ENCODE peak calls at places on chromosomes 13 and 19, in eight cellular contexts. W is adrenal gland, C is AG09309, D is mammary epithelial cell, A is tibial nerve, B is GM23338, M is body of pancreas, H is epithelial cell of esophagus. U is an unnamed sample.
A peak's percentile ranks its signal among the peaks of the same experiment; 100 is the strongest.

GRCh38 chr19:13847900-13848677 is 28.8 kb upstream of the NANOS3 start:
- DNase-seq in W (no peak), C (no peak), D (no peak), A (no peak), B (no peak), M (no peak), H (no peak), U (no peak)

GRCh38 chr19:17358395-17358794 is 18.7 kb downstream of the PLVAP start:
- DNase-seq in W (no peak), C (no peak), D (no peak), A (no peak), B (no peak), M (no peak), H (no peak), U (no peak)

GRCh38 chr19:39397360-39398296 is 6.5 kb downstream of the MED29 start:
- DNase-seq in W (peak; percentile 88), C (no peak), D (peak; percentile 75), A (peak; percentile 95), B (peak; percentile 93), M (peak; percentile 93), H (peak; percentile 90), U (no peak)

GRCh38 chr13:47146991-47147783 is 250.3 kb upstream of the HTR2A start:
- DNase-seq in W (no peak), C (no peak), D (no peak), A (no peak), B (no peak), M (no peak), H (no peak), U (no peak)

GRCh38 chr13:84455143-84455905 is 573.0 kb upstream of the SLITRK1 start:
- DNase-seq in W (no peak), C (no peak), D (no peak), A (no peak), B (peak; percentile 20), M (no peak), H (peak; percentile 51), U (no peak)

GRCh38 chr19:1008268-1009042 is 8.2 kb downstream of the GRIN3B start:
- DNase-seq in W (no peak), C (no peak), D (no peak), A (no peak), B (no peak), M (no peak), H (no peak), U (no peak)

GRCh38 chr19:17296278-17296677 is 6.9 kb downstream of the ABHD8 start:
- DNase-seq in W (peak; percentile 73), C (no peak), D (peak; percentile 50), A (no peak), B (no peak), M (no peak), H (peak; percentile 71), U (no peak)

GRCh38 chr19:13153627-13154240 is 3.5 kb downstream of the IER2 start:
- DNase-seq in W (peak; percentile 50), C (no peak), D (no peak), A (no peak), B (peak; percentile 61), M (peak; percentile 60), H (no peak), U (no peak)

GRCh38 chr13:44040070-44040753 is 160.5 kb downstream of the LACC1 start:
- DNase-seq in W (no peak), C (no peak), D (no peak), A (no peak), B (no peak), M (no peak), H (peak; percentile 32), U (no peak)

GRCh38 chr19:518292-519231 is 11.3 kb downstream of the TPGS1 start:
- DNase-seq in W (no peak), C (no peak), D (no peak), A (no peak), B (peak; percentile 87), M (no peak), H (peak; percentile 43), U (no peak)

GRCh38 chr13:32473650-32474049 is 45.7 kb upstream of the N4BP2L1 start:
- DNase-seq in W (no peak), C (no peak), D (no peak), A (no peak), B (no peak), M (no peak), H (no peak), U (no peak)

GRCh38 chr19:58394821-58395219 is 636 bp upstream of the RNF225 start:
- DNase-seq in W (no peak), C (no peak), D (no peak), A (no peak), B (no peak), M (no peak), H (peak; percentile 54), U (no peak)

GRCh38 chr19:34995551-34995950 is 4.6 kb upstream of the GRAMD1A start:
- DNase-seq in W (no peak), C (no peak), D (no peak), A (no peak), B (no peak), M (no peak), H (no peak), U (no peak)

GRCh38 chr19:48308695-48309586 is 16.4 kb upstream of the EMP3 start:
- DNase-seq in W (no peak), C (no peak), D (no peak), A (no peak), B (peak; percentile 61), M (no peak), H (peak; percentile 36), U (no peak)

GRCh38 chr19:6793411-6793810 is 20.9 kb downstream of the VAV1 start:
- DNase-seq in W (no peak), C (no peak), D (no peak), A (no peak), B (no peak), M (no peak), H (no peak), U (no peak)

GRCh38 chr13:97977376-97977705 is 23.9 kb downstream of the IPO5 start:
- DNase-seq in W (no peak), C (no peak), D (no peak), A (no peak), B (no peak), M (no peak), H (no peak), U (no peak)

GRCh38 chr19:15337202-15337601 is 4.9 kb upstream of the BRD4 start:
- DNase-seq in W (no peak), C (peak; percentile 40), D (no peak), A (no peak), B (no peak), M (no peak), H (no peak), U (no peak)

GRCh38 chr19:3544742-3545668 is 6.0 kb downstream of the TEKTIP1 start:
- DNase-seq in W (peak; percentile 73), C (no peak), D (peak; percentile 83), A (peak; percentile 74), B (peak; percentile 76), M (peak; percentile 79), H (peak; percentile 79), U (no peak)

GRCh38 chr19:3547767-3548282 is 8.9 kb downstream of the TEKTIP1 start:
- DNase-seq in W (no peak), C (no peak), D (no peak), A (no peak), B (no peak), M (no peak), H (no peak), U (no peak)

GRCh38 chr19:3545669-3546034 is 6.7 kb downstream of the TEKTIP1 start:
- DNase-seq in W (no peak), C (no peak), D (no peak), A (no peak), B (no peak), M (no peak), H (no peak), U (no peak)

GRCh38 chr19:3547301-3547731 is 8.3 kb downstream of the TEKTIP1 start:
- DNase-seq in W (no peak), C (no peak), D (no peak), A (no peak), B (no peak), M (no peak), H (no peak), U (no peak)

DNA sequence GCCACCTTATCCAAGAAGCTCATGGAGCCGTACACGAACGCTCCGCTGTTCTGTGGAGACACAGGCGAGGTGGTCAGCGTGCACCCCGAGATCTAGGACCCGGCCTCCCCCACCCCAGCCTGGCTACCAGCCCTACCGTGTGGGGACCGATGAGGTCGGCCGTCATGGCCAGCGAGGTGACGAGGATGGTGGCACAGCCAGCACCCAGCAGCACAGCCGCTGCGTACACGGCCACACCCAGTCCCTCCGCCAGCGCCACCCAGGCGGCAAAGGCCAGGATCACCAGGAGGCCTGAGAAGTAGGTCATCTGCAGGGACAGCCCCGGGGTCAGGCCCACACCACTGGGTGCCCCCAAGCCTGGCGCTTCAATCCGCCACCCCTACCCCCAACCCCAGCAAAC is 7.1 kb downstream of the TEKTIP1 start:
- DNase-seq in W (no peak), C (no peak), D (no peak), A (no peak), B (no peak), M (no peak), H (no peak), U (no peak)
- TF ChIP-seq CTCF in W (no peak), C (no peak), D (no peak), A (no peak), B (no peak), M (no peak), H (no peak), U (no peak)

DNA sequence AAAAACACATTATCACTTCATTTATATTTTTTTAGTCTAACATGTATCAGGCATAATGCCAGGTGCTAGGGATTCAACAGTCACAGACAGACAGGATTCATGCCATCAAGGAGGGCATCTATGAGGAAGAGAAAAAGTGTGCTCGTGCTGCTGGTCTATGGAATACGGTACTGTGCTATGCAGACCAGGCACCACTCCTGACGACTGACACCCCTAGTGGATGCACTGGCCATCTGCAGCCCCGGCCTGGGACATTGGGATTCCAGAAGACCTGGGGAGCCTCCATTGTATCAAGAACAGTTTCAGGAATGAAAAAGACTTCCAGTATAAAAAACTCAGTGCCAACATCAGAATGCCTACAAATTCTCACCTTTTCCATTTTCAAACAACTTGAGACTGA is 94.0 kb downstream of the KLF12 start:
- DNase-seq in W (no peak), C (no peak), D (no peak), A (no peak), B (peak; percentile 91), M (peak; percentile 17), H (peak; percentile 45), U (no peak)
- TF ChIP-seq CTCF in W (peak; percentile 15), C (peak; percentile 57), D (peak; percentile 55), A (peak; percentile 52), B (peak; percentile 82), M (no peak), H (peak; percentile 66), U (peak; percentile 67)

GRCh38 chr13:41587490-41587889 is 130.1 kb downstream of the RGCC start:
- DNase-seq in W (no peak), C (no peak), D (no peak), A (no peak), B (peak; percentile 64), M (no peak), H (no peak), U (no peak)
- TF ChIP-seq CTCF in W (no peak), C (no peak), D (no peak), A (no peak), B (peak; percentile 33), M (no peak), H (no peak), U (no peak)

DNA sequence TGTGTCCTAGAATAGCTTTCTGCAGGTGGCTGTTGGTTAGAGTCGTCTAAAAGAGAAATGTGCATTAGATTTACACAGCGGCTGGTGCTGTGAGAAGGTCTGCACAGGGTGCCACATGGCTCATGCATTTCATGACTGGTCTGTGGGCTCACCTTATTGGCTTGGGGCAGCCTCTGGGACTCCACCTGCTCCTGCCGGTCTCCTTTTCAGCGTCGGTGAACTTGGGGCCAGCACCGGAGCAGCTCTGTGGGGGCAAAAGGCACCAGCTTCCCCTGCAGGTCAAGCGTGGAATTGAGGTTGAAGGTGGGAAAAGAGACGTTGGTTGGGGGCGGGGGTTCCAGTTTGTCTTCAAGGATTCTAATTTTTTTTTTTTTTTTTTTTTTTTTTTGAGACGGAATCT is 3.1 kb upstream of the PNMA8C start:
- DNase-seq in W (no peak), C (no peak), D (no peak), A (no peak), B (peak; percentile 86), M (peak; percentile 54), H (no peak), U (no peak)
- TF ChIP-seq CTCF in W (peak; percentile 17), C (no peak), D (peak; percentile 7), A (no peak), B (peak; percentile 84), M (peak; percentile 25), H (no peak), U (no peak)